ENCODE peak calls at places on chromosomes 16 and 17, in six cellular contexts. U, X, M, E, P and Z are unnamed samples. For H3K4me1, the result is how much of the 10 kb centered on the place peaks cover.

GRCh38 chr17:58402047-58402446 is 15.3 kb downstream of the RNF43 start:
- DNase-seq in U (no peak), X (no peak), M (no peak), E (no peak), P (no peak), Z (no peak)

GRCh38 chr17:64718058-64718457 is 56.0 kb upstream of the SMURF2 start:
- DNase-seq in U (no peak), X (no peak), M (no peak), E (no peak), P (no peak), Z (no peak)

GRCh38 chr16:85019659-85020245 is 7.8 kb upstream of the KIAA0513 start:
- DNase-seq in U (no peak), X (peak), M (no peak), E (peak), P (no peak), Z (no peak)

GRCh38 chr17:35374766-35375344 is 1.4 kb upstream of the SLFN11 start:
- DNase-seq in U (no peak), X (no peak), M (no peak), E (no peak), P (no peak), Z (no peak)

GRCh38 chr16:67723151-67723915 is 4.2 kb upstream of the GFOD2 start:
- DNase-seq in U (no peak), X (no peak), M (no peak), E (peak), P (peak), Z (peak)

GRCh38 chr17:17874478-17874877 is 37.7 kb upstream of the SREBF1 start:
- DNase-seq in U (no peak), X (peak), M (no peak), E (no peak), P (no peak), Z (no peak)

GRCh38 chr16:65120811-65121721 is 797 bp downstream of the CDH11 start:
- DNase-seq in U (no peak), X (peak), M (peak), E (peak), P (no peak), Z (peak)

GRCh38 chr17:28657756-28658155 is 4.0 kb downstream of the SDF2 start:
- DNase-seq in U (no peak), X (no peak), M (no peak), E (no peak), P (no peak), Z (no peak)

GRCh38 chr17:47315451-47316266 is 8.1 kb upstream of the EFCAB13 start:
- DNase-seq in U (peak), X (no peak), M (peak), E (no peak), P (no peak), Z (no peak)

GRCh38 chr16:46801428-46802049 is 29.4 kb downstream of the C16orf87 start:
- DNase-seq in U (peak), X (no peak), M (no peak), E (no peak), P (no peak), Z (no peak)

GRCh38 chr16:25012525-25012991 is 2.6 kb downstream of the ARHGAP17 start:
- DNase-seq in U (no peak), X (no peak), M (no peak), E (no peak), P (no peak), Z (no peak)

GRCh38 chr16:75820672-75821071 is 94.4 kb upstream of the CPHXL start:
- DNase-seq in U (no peak), X (no peak), M (no peak), E (no peak), P (no peak), Z (no peak)

GRCh38 chr17:64231567-64232141 is 31.4 kb downstream of the TEX2 start:
- DNase-seq in U (no peak), X (no peak), M (no peak), E (no peak), P (no peak), Z (no peak)

GRCh38 chr17:82839617-82840292 is at the start of gene ZNF750:
- DNase-seq in U (no peak), X (no peak), M (no peak), E (peak), P (no peak), Z (no peak)

GRCh38 chr17:78805301-78805700 is 23.2 kb upstream of the CYTH1 start:
- DNase-seq in U (no peak), X (no peak), M (no peak), E (no peak), P (no peak), Z (no peak)

GRCh38 chr16:55116165-55116894 is 185.7 kb downstream of the IRX5 start:
- DNase-seq in U (no peak), X (no peak), M (no peak), E (no peak), P (no peak), Z (no peak)

GRCh38 chr16:31052131-31052530 is 18.8 kb downstream of the STX4 start:
- DNase-seq in U (peak), X (no peak), M (no peak), E (no peak), P (no peak), Z (no peak)

GRCh38 chr16:57462978-57463362 is 491 bp downstream of the POLR2C start:
- DNase-seq in U (no peak), X (no peak), M (no peak), E (no peak), P (no peak), Z (no peak)

GRCh38 chr16:72530434-72530833 is 358.5 kb upstream of the PMFBP1 start:
- DNase-seq in U (no peak), X (no peak), M (no peak), E (no peak), P (no peak), Z (no peak)

GRCh38 chr17:72151565-72152391 is 31.0 kb downstream of the SOX9 start:
- DNase-seq in U (peak), X (peak), M (no peak), E (no peak), P (peak), Z (no peak)

GRCh38 chr16:49986351-49987124 is 38.5 kb upstream of the CNEP1R1 start:
- DNase-seq in U (peak), X (no peak), M (no peak), E (no peak), P (no peak), Z (no peak)

GRCh38 chr17:67434061-67434525 is 57.0 kb downstream of the PITPNC1 start:
- DNase-seq in U (no peak), X (peak), M (no peak), E (peak), P (no peak), Z (peak)

GRCh38 chr17:45284176-45285140 is 22.6 kb upstream of the SPATA32 start:
- DNase-seq in U (no peak), X (peak), M (no peak), E (no peak), P (peak), Z (peak)

GRCh38 chr16:68086336-68086821 is 1.2 kb downstream of the NFATC3 start:
- DNase-seq in U (peak), X (no peak), M (no peak), E (no peak), P (no peak), Z (no peak)

GRCh38 chr16:58732545-58733247 is 1.4 kb downstream of the GOT2 start:
- DNase-seq in U (no peak), X (no peak), M (no peak), E (no peak), P (no peak), Z (no peak)

GRCh38 chr17:60641810-60642220 is 35.8 kb upstream of the BCAS3 start:
- DNase-seq in U (peak), X (peak), M (peak), E (no peak), P (no peak), Z (peak)

GRCh38 chr17:44794699-44795413 is 35.2 kb downstream of the GJC1 start:
- DNase-seq in U (no peak), X (peak), M (no peak), E (peak), P (no peak), Z (no peak)

GRCh38 chr16:56792960-56793359 is 63.0 kb downstream of the NUP93 start:
- DNase-seq in U (no peak), X (no peak), M (no peak), E (no peak), P (no peak), Z (no peak)

GRCh38 chr16:17434006-17434405 is 36.8 kb downstream of the XYLT1 start:
- DNase-seq in U (no peak), X (peak), M (no peak), E (no peak), P (no peak), Z (no peak)

GRCh38 chr17:76353004-76353598 is 615 bp downstream of the PRPSAP1 start:
- DNase-seq in U (no peak), X (peak), M (peak), E (peak), P (peak), Z (no peak)

GRCh38 chr17:80089762-80090161 is 11.6 kb upstream of the GAA start:
- DNase-seq in U (no peak), X (no peak), M (no peak), E (no peak), P (no peak), Z (no peak)
- TF ChIP-seq POLR2A in U (no peak), X (no peak), M (no peak), E (no peak), P (no peak), Z (no peak)

DNA sequence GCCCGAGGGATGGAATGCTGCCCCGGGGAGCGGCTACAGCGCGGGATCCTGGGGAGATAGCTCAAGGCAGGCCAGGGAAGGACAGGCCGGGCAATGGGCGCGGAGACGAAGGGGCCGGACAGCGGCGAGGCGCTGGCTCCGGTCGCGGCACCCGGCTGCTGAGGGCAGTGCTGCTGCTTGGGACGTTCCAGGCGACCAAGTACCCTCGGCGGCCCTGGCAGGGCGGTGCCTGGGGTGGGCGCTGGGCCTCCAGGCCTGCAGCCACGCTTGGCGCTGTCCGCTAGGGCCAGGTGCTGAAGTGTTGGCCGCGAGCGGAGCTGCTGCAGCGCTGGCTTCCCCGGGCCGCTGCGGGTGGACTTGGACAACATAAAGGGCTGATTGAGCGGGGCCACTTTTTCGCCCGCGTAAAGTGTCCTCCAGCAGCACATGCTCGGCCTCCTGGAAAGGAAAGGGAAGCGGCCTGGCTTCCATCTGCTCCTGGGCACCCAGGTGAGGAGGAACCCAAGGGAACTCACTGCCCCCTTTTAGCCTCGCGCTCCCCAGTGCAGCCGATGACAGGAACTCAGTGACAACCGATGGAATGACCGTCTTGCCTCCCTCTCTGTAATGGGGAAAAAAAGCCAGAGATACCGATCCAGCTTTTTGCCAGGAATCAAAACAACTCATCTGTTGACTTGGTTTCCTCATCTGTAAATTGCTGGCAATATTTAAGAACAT is 23.7 kb downstream of the CLEC3A start:
- DNase-seq in U (peak), X (peak), M (peak), E (peak), P (peak), Z (no peak)
- H3K4me3 ChIP-seq in U (no peak), X (no peak), M (no peak), E (no peak), P (no peak), Z (no peak)

DNA sequence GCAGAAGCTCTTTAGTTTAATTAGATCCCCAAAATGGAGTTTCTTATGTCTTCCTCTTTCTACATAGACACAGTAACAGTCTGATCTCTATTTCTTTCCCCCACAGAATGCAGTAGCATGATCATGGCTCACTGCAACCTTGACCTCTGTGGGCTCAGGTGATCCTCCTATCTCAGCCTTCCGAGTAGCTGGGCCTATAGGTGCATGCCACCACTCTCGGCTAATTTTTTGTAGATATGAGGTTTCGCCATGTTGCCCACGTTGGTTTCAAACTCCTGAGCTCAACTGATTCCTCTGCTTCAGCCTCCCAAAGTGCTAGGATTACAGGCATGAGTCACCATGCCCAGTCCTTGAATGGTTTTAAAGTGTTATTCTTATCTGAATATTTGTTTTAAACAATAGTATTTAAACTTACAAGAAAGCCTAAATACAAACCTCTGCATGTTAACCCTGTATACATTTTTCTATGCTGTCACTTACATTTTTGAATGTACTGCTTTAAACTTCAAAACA is 120.6 kb downstream of the GOSR1 start:
- DNase-seq in U (peak), X (no peak), M (no peak), E (no peak), P (no peak), Z (no peak)
- H3K4me1 ChIP-seq in U (under half), X (under half), M (under half), E (under half), P (under half), Z (under half)

GRCh38 chr17:40490982-40491381 is 10.4 kb downstream of the TNS4 start:
- DNase-seq in U (no peak), X (no peak), M (no peak), E (no peak), P (no peak), Z (no peak)
- TF ChIP-seq POLR2A in U (no peak), X (no peak), M (no peak), E (no peak), P (no peak), Z (no peak)